ENCODE peak calls at places on chromosomes 12 and 14, in seven cellular contexts. U, H, D, L, Q, G and O are unnamed samples.

GRCh38 chr14:59208224-59208814 is 19.9 kb downstream of the DAAM1 start:
- DNase-seq in U (peak), H (no peak), D (no peak), L (no peak), Q (no peak), G (no peak), O (no peak)

GRCh38 chr12:132150780-132151144 is 6.5 kb downstream of the NOC4L start:
- DNase-seq in U (no peak), H (no peak), D (no peak), L (no peak), Q (no peak), G (no peak), O (no peak)

GRCh38 chr14:83744901-83745300 is 1785.0 kb upstream of the FLRT2 start:
- DNase-seq in U (no peak), H (no peak), D (no peak), L (no peak), Q (no peak), G (no peak), O (no peak)

GRCh38 chr12:58425481-58426392 is 484.4 kb downstream of the ATP23 start:
- DNase-seq in U (peak), H (peak), D (no peak), L (no peak), Q (peak), G (no peak), O (peak)

GRCh38 chr14:26621366-26621765 is 23.5 kb upstream of the NOVA1 start:
- DNase-seq in U (no peak), H (no peak), D (no peak), L (no peak), Q (no peak), G (no peak), O (no peak)

GRCh38 chr12:116955382-116956021 is 44.8 kb downstream of the FBXW8 start:
- DNase-seq in U (no peak), H (no peak), D (no peak), L (peak), Q (peak), G (no peak), O (no peak)

GRCh38 chr12:58081488-58081887 is 140.1 kb downstream of the ATP23 start:
- DNase-seq in U (no peak), H (no peak), D (no peak), L (no peak), Q (peak), G (no peak), O (no peak)

GRCh38 chr14:92441751-92442477 is 71.7 kb upstream of the RIN3 start:
- DNase-seq in U (no peak), H (no peak), D (no peak), L (no peak), Q (no peak), G (no peak), O (no peak)

GRCh38 chr14:75487155-75487671 is 35.1 kb upstream of the BATF start:
- DNase-seq in U (no peak), H (no peak), D (no peak), L (peak), Q (peak), G (no peak), O (no peak)

GRCh38 chr14:21868442-21869046 is 194.9 kb upstream of the OR4E1 start:
- DNase-seq in U (peak), H (peak), D (peak), L (peak), Q (peak), G (peak), O (no peak)

GRCh38 chr14:20697273-20698017 is 8.9 kb downstream of the ANG start:
- DNase-seq in U (peak), H (peak), D (peak), L (no peak), Q (peak), G (peak), O (peak)

GRCh38 chr12:132284618-132285310 is 44.6 kb downstream of the GALNT9 start:
- DNase-seq in U (no peak), H (no peak), D (no peak), L (peak), Q (peak), G (no peak), O (no peak)

GRCh38 chr14:66046035-66046434 is 440.1 kb upstream of the CCDC196 start:
- DNase-seq in U (no peak), H (no peak), D (no peak), L (no peak), Q (no peak), G (no peak), O (no peak)

GRCh38 chr12:98758331-98758730 is 113.2 kb downstream of the APAF1 start:
- DNase-seq in U (no peak), H (peak), D (no peak), L (no peak), Q (no peak), G (no peak), O (peak)

GRCh38 chr12:9049520-9050133 is 60.3 kb downstream of the KLRG1 start:
- DNase-seq in U (peak), H (peak), D (no peak), L (no peak), Q (peak), G (no peak), O (no peak)